ENCODE peak calls at places on chromosomes 1 and 21, in five cellular contexts. J is GDM1; C is kidney glomerular epithelial cell; S is stimulated activated CD4-positive, alpha-beta T cell treated with anti-CD3 and anti-CD28 coated beads, Interleukin-1b, Interleukin-23, amount 100 ng/mL, for 24 hours; N is psoas muscle. I is an unnamed sample.

GRCh38 chr1:224198572-224198971 is 15.5 kb downstream of the DEGS1 start:
- DNase-seq in N (no peak), C (no peak), J (no peak), S (no peak), I (no peak)

GRCh38 chr1:161020573-161021167 is at the start of gene F11R:
- DNase-seq in N (peak; percentile 53), J (peak; percentile 42), C (peak; percentile 49), S (no peak), I (no peak)

GRCh38 chr1:216464489-216464888 is 41.2 kb upstream of the USH2A start:
- DNase-seq in C (peak; percentile 6), S (no peak), N (no peak), J (no peak), I (no peak)

GRCh38 chr1:24707659-24708058 is 37.6 kb upstream of the CLIC4 start:
- DNase-seq in J (no peak), N (no peak), C (no peak), S (no peak), I (no peak)

GRCh38 chr1:198449281-198449680 is 91.2 kb downstream of the ATP6V1G3 start:
- DNase-seq in N (no peak), J (no peak), C (no peak), S (no peak), I (no peak)

GRCh38 chr1:210796421-210796820 is 337.5 kb downstream of the KCNH1 start:
- DNase-seq in N (no peak), J (no peak), S (no peak), C (no peak), I (no peak)

GRCh38 chr1:67350783-67351182 is 43.1 kb downstream of the IL12RB2 start:
- DNase-seq in N (no peak), C (no peak), J (no peak), S (no peak), I (no peak)

GRCh38 chr21:42433946-42434551 is 30.3 kb downstream of the UBASH3A start:
- DNase-seq in J (no peak), C (no peak), S (no peak), N (no peak), I (no peak)

GRCh38 chr1:20426923-20427322 is 59.1 kb downstream of the CAMK2N1 start:
- DNase-seq in N (no peak), S (no peak), C (peak; percentile 71), J (no peak), I (no peak)

GRCh38 chr1:33434363-33434750 is 3.5 kb upstream of the PHC2 start:
- DNase-seq in C (no peak), S (no peak), J (no peak), N (no peak), I (no peak)

GRCh38 chr1:226425431-226426031 is 17.6 kb upstream of the PARP1 start:
- DNase-seq in N (no peak), C (no peak), S (no peak), J (no peak), I (no peak)

GRCh38 chr1:154791292-154792278 is 78.5 kb downstream of the KCNN3 start:
- DNase-seq in N (peak; percentile 60), J (peak; percentile 71), S (peak; percentile 37), C (no peak), I (peak; percentile 40)

GRCh38 chr1:68322837-68323687 is 90.7 kb upstream of the WLS start:
- DNase-seq in N (peak; percentile 84), J (no peak), C (no peak), S (no peak), I (no peak)

GRCh38 chr1:67618285-67619018 is 66.5 kb upstream of the GADD45A start:
- DNase-seq in J (no peak), N (peak; percentile 62), C (peak; percentile 57), S (no peak), I (no peak)

I was measured in stimulated activated CD8-positive, alpha-beta memory T cell treated with anti-CD3 and anti-CD28 coated beads, Interleukin-7, amount 100 ng/mL, for 24 hours.